ENCODE peak calls at places on chromosomes 13 and 19, in four cellular contexts. I is GM23338, D is prostate gland, K is HCT116. S is an unnamed sample.

GRCh38 chr13:40164137-40164536 is 502.3 kb downstream of the FOXO1 start:
- DNase-seq in K (no peak), D (no peak), I (no peak), S (no peak)

GRCh38 chr19:50705422-50706019 is 14.1 kb downstream of the SHANK1 start:
- DNase-seq in D (no peak), I (peak; percentile 88), K (peak; percentile 56), S (no peak)

GRCh38 chr19:33662391-33662790 is 40.6 kb downstream of the CHST8 start:
- DNase-seq in I (no peak), D (no peak), K (no peak), S (no peak)

GRCh38 chr19:43105496-43105895 is 23.0 kb upstream of the PSG2 start:
- DNase-seq in D (no peak), K (no peak), I (no peak), S (no peak)

GRCh38 chr13:30998548-30999140 is 66.2 kb downstream of the TEX26 start:
- DNase-seq in I (no peak), D (no peak), K (no peak), S (no peak)

GRCh38 chr19:58054792-58055482 is 4.1 kb upstream of the ZNF135 start:
- DNase-seq in I (peak; percentile 92), D (no peak), K (no peak), S (no peak)

GRCh38 chr19:54062643-54063042 is 1.1 kb downstream of the VSTM1 start:
- DNase-seq in D (no peak), I (no peak), K (no peak), S (no peak)

GRCh38 chr13:109785141-109785891 is 1.1 kb downstream of the IRS2 start:
- DNase-seq in K (no peak), D (no peak), I (peak; percentile 50), S (peak; percentile 61)

GRCh38 chr13:28654276-28654675 is 4.7 kb upstream of the POMP start:
- DNase-seq in I (no peak), D (no peak), K (no peak), S (no peak)

GRCh38 chr19:7391218-7391670 is 42.5 kb downstream of the ARHGEF18 start:
- DNase-seq in K (peak; percentile 96), D (no peak), I (no peak), S (peak; percentile 31)

GRCh38 chr13:44388427-44388826 is 14.8 kb downstream of the SERP2 start:
- DNase-seq in D (no peak), K (no peak), I (peak; percentile 34), S (no peak)

GRCh38 chr13:28273919-28274318 is 135.6 kb downstream of the PAN3 start:
- DNase-seq in D (no peak), I (peak; percentile 40), K (no peak), S (no peak)

GRCh38 chr19:36008336-36008978 is at the start of gene SYNE4:
- DNase-seq in K (peak; percentile 75), D (peak; percentile 84), I (peak; percentile 93), S (peak; percentile 78)

GRCh38 chr13:28455580-28456194 is 39.2 kb downstream of the FLT1 start:
- DNase-seq in D (no peak), I (peak; percentile 71), K (no peak), S (no peak)

GRCh38 chr13:45016792-45017425 is 27.6 kb downstream of the GPALPP1 start:
- DNase-seq in I (no peak), D (no peak), K (no peak), S (no peak)

GRCh38 chr19:52398091-52398461 is 427 bp downstream of the ZNF528 start:
- DNase-seq in I (peak; percentile 44), K (no peak), D (no peak), S (no peak)

GRCh38 chr19:44603201-44603945 is 10.0 kb upstream of the IGSF23 start:
- DNase-seq in I (no peak), D (no peak), K (no peak), S (no peak)

GRCh38 chr19:38686530-38686888 is 39.1 kb downstream of the ACTN4 start:
- DNase-seq in I (no peak), D (no peak), K (no peak), S (no peak)

GRCh38 chr19:16374436-16374835 is 49.8 kb downstream of the KLF2 start:
- DNase-seq in D (no peak), K (no peak), I (no peak), S (no peak)

GRCh38 chr19:41328818-41329220 is 18.8 kb downstream of the CCDC97 start:
- DNase-seq in D (no peak), K (no peak), I (no peak), S (no peak)

GRCh38 chr13:93953856-93954255 is 525.6 kb downstream of the DCT start:
- DNase-seq in D (no peak), I (no peak), K (no peak), S (no peak)

GRCh38 chr13:99312493-99312883 is 5.3 kb upstream of the GPR183 start:
- DNase-seq in K (no peak), I (no peak), D (no peak), S (no peak)

GRCh38 chr19:42433503-42434260 is 6.5 kb upstream of the LIPE start:
- DNase-seq in K (no peak), I (peak; percentile 86), D (no peak), S (peak; percentile 80)

GRCh38 chr19:34996978-34997640 is 3.0 kb upstream of the GRAMD1A start:
- DNase-seq in D (no peak), I (no peak), K (no peak), S (no peak)

GRCh38 chr19:33486407-33486806 is 35.2 kb downstream of the PEPD start:
- DNase-seq in K (no peak), D (no peak), I (no peak), S (no peak)

GRCh38 chr13:22357132-22357531 is 686.3 kb downstream of the FGF9 start:
- DNase-seq in I (no peak), K (no peak), D (no peak), S (no peak)

GRCh38 chr19:341386-342127 is 3.0 kb downstream of the MIER2 start:
- DNase-seq in D (no peak), K (no peak), I (no peak), S (no peak)

GRCh38 chr13:91313103-91313502 is 34.4 kb upstream of the MIR17HG start:
- DNase-seq in I (peak; percentile 66), D (no peak), K (no peak), S (no peak)

GRCh38 chr19:53007200-53008054 is 6.3 kb upstream of the ERVV-1 start:
- DNase-seq in I (no peak), D (no peak), K (no peak), S (no peak)

GRCh38 chr13:50511877-50512332 is 331.6 kb downstream of the DLEU7 start:
- DNase-seq in D (no peak), K (no peak), I (no peak), S (no peak)

DNA sequence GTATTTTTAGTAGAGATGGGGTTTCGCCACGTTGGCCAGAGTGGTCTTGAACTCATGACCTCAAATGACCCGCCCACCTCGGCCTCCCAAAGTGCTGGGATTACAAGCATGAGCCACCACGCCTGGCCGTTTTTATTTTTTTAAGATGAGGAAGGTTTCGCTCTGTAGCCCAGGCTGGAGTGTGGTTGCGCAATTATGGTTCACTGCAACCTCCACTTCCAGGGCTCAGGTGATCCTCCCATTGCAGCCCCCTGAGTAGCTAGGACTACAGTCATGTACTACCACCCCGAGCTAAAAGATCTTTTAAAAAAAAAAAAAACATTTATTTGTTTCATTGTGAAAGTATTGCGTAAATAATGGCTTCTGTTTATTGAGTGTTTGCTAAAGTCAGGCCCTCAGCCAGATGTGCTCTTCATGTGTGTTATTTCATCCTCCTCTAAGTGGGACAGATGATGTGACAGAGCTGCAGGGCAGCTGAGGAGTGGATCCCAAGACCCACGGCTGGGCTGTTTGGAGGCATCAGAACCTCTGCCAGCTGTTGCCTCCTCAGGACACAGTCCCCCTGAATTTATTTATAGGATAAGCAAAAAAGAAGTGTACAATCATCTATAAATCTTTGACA is 18.5 kb downstream of the ILF3 start:
- DNase-seq in K (no peak), I (no peak), D (no peak), S (no peak)
- H3K27ac ChIP-seq in K (no peak overlapping the region), I (no peak overlapping the region), D (no peak overlapping the region), S (no peak overlapping the region)

DNA sequence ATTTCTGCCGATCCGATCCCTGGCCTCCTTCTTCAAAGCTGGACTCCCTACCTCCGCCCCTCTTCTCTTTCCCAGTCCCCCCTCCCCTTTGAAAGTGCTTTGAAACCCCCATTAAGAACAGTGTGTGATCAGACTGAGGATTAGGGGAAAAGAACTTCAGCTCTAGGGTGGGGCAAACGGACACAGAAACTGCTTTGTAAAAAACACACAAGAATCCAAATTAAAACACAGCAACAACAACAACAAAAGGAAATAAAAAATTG is 1.4 kb downstream of the SPRY2 start:
- DNase-seq in K (no peak), D (peak; percentile 8), I (peak; percentile 56), S (no peak)
- TF ChIP-seq POLR2AphosphoS5 in K (no peak), D (no peak), I (no peak), S (no peak)

GRCh38 chr19:55099557-55100506 is 17.6 kb downstream of the PPP1R12C start:
- DNase-seq in D (no peak), K (no peak), I (peak; percentile 79), S (no peak)

GRCh38 chr19:55101261-55101660 is 16.2 kb downstream of the PPP1R12C start:
- DNase-seq in K (no peak), I (no peak), D (no peak), S (no peak)

GRCh38 chr19:55097864-55098715 is 19.3 kb downstream of the PPP1R12C start:
- DNase-seq in I (no peak), K (no peak), D (no peak), S (no peak)

GRCh38 chr19:55096061-55096701 is 20.5 kb downstream of the EPS8L1 start:
- DNase-seq in K (no peak), I (peak; percentile 67), D (no peak), S (no peak)

DNA sequence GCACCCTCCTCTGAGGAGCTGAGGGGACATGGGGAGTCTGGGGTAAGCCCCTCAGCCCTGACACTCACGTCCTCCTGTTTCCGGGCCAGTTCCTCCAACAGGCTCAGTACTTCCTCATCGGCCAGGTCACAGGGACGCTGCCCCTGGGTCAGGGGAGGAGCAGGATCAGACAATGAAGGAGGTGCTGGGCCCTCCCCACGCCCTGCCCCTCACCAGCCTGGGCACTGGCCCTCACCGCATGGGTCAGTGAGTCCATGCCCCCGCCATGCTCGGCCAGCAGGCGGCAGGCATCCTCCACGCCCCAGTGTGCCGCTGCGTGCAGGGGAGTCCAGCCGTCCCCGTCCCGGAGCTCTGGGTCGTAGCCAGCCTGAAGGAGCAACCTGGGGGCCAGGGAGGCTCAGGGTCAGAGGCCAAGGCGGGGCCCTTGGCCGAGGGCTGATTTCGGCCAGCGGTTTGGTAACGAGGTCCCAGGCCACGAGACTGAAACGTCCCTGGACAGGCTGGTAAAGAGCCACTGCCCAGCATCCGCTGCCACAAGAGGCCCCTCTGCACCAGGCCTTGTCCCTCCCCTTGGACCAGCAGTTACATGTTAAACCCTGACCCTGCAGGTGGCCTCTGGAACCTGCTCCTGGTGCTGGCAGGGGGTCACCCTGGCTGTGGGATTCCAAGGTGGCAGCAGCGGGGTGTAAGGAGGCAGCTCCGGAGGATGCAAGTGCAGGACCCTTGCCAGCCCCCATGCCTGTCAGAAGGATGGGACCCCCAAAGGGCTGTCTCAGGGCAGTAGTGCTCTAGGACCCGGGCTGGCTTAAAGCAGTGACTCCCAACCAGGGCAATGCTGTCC is 18.5 kb downstream of the PPP1R12C start:
- DNase-seq in K (no peak), I (no peak), D (no peak), S (no peak)
- TF ChIP-seq CTCF in K (peak; percentile 15), I (peak; percentile 62), D (no peak), S (no peak)

DNA sequence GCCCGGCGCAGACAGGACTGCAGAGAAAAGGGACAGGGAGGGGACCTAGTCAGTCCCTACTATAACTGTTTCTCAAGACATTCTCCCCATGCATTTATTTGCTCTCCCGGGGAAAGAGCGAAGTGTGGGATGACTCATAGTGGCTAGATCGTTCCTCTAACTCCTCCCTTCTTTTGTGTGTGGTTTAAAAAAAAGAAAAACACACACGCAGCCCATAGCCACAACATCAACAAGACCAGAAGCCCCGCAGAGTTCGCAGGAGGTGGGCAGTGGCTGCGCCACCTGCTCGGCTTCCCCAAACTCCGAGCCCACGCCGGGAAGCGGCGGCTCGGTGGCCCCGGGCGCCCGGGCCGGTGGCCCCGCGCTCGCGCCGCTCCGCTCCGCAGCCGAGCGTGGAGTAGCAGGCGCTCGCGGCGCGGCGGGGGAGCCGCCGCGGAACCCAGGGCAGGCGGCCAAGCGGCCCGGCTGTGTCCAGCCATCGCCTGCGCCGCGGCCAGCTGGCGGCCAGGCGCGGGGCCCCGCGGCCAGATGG is 698 bp downstream of the TMTC4 start:
- DNase-seq in K (peak; percentile 28), D (peak; percentile 14), I (peak; percentile 43), S (peak; percentile 55)
- H3K27ac ChIP-seq in K (peak overlapping the region; percentile 94), D (peak overlapping the region; percentile 24), I (no peak overlapping the region), S (peak overlapping the region; percentile 98)

S was measured in stomach.